ENCODE peak calls at places on chromosomes 11 and 22, in nine cellular contexts. G is HEK293T; H is NCI-H146; J is HTR-8/SVneo; M is IMR-90; I is activated CD4-positive, alpha-beta T cell treated with anti-CD3 and anti-CD28 coated beads for 4 hours; D is activated naive CD8-positive, alpha-beta T cell treated with anti-CD3 and anti-CD28 coated beads for 36 hours; Y is ecto neural progenitor cell; T is mesenchymal stem cell. S is an unnamed sample.

GRCh38 chr11:79062814-79063762 is 377.7 kb downstream of the TENM4 start:
- DNase-seq in Y (peak), T (peak), I (no peak), H (peak), G (peak), M (peak), J (peak), D (no peak), S (no peak)

GRCh38 chr11:97786961-97787360 is 1233.8 kb upstream of the CNTN5 start:
- DNase-seq in D (no peak), T (no peak), H (no peak), Y (no peak), I (no peak), J (no peak), G (no peak), M (no peak), S (no peak)

GRCh38 chr11:29119691-29120328 is 897.0 kb downstream of the KCNA4 start:
- DNase-seq in H (no peak), I (no peak), M (peak), D (no peak), G (peak), Y (no peak), J (peak), T (peak), S (no peak)

GRCh38 chr11:83583953-83584352 is 297.8 kb upstream of the CCDC90B start:
- DNase-seq in H (no peak), G (no peak), I (no peak), T (peak), M (peak), D (no peak), J (no peak), Y (no peak), S (no peak)

GRCh38 chr11:83816572-83817187 is 530.5 kb upstream of the CCDC90B start:
- DNase-seq in I (no peak), D (no peak), G (no peak), J (peak), Y (no peak), H (no peak), M (peak), T (peak), S (no peak)

GRCh38 chr11:396948-397548 is 3.0 kb downstream of the PKP3 start:
- DNase-seq in J (no peak), G (no peak), H (no peak), M (peak), T (no peak), Y (no peak), D (peak), I (no peak), S (no peak)

GRCh38 chr11:121596195-121597145 is 143.7 kb upstream of the SORL1-AS1 start:
- DNase-seq in G (no peak), D (no peak), M (peak), T (no peak), J (peak), Y (no peak), I (no peak), H (no peak), S (no peak)

GRCh38 chr11:131815631-131816030 is 445.2 kb downstream of the NTM start:
- DNase-seq in H (no peak), J (no peak), G (no peak), T (no peak), D (no peak), I (no peak), Y (peak), M (no peak), S (no peak)

GRCh38 chr22:33438273-33438672 is 380.1 kb upstream of the SYN3 start:
- DNase-seq in J (no peak), T (peak), G (no peak), D (no peak), I (no peak), M (peak), H (peak), Y (no peak), S (no peak)

GRCh38 chr11:18802381-18803257 is 11.0 kb upstream of the PTPN5 start:
- DNase-seq in Y (no peak), D (no peak), I (peak), H (peak), J (peak), M (peak), G (peak), T (peak), S (no peak)

GRCh38 chr11:42065199-42065598 is 605.7 kb upstream of the LRRC4C start:
- DNase-seq in J (no peak), H (no peak), M (no peak), Y (no peak), I (no peak), D (no peak), T (no peak), G (no peak), S (no peak)

GRCh38 chr11:15095736-15096228 is 18.9 kb upstream of the INSC start:
- DNase-seq in Y (no peak), M (no peak), H (no peak), J (no peak), D (no peak), T (no peak), I (no peak), G (no peak), S (no peak)

GRCh38 chr22:28647216-28647615 is 32.4 kb downstream of the TTC28 start:
- DNase-seq in T (no peak), J (no peak), D (no peak), I (no peak), M (peak), H (no peak), G (no peak), Y (no peak), S (no peak)

S was measured in activated CD4-positive, CD25-positive, alpha-beta regulatory T cell treated with anti-CD3 and anti-CD28 coated beads, Interleukin-2, amount 50 U/mL, for 16 hours.